ENCODE peak calls at places on chromosomes 16 and 17, in ten cellular contexts. N is MM.1S, A is SK-N-SH, R is A549, D is cardiac muscle cell, X is pancreas, L is IMR-90, T is prostate gland, J is testis, K is ascending aorta. P is an unnamed sample. For H3K4me1, the result is how much of the 10 kb centered on the place peaks cover.

GRCh38 chr16:76035689-76036088 is 241.5 kb upstream of the CNTNAP4 start:
- DNase-seq in N (no peak), A (no peak), R (peak), D (no peak), X (no peak), L (no peak), T (no peak), J (no peak), K (no peak), P (no peak)

GRCh38 chr16:57469917-57470470 is 7.5 kb downstream of the POLR2C start:
- DNase-seq in N (no peak), A (peak), R (peak), D (no peak), X (no peak), L (no peak), T (no peak), J (peak), K (peak), P (no peak)

GRCh38 chr16:88022076-88023042 is 71.1 kb downstream of the BANP start:
- DNase-seq in N (no peak), A (peak), R (no peak), D (no peak), X (no peak), L (no peak), T (no peak), J (no peak), K (no peak), P (no peak)

GRCh38 chr16:55248494-55248893 is 75.5 kb upstream of the IRX6 start:
- DNase-seq in N (no peak), A (no peak), R (no peak), D (no peak), X (no peak), L (no peak), T (no peak), J (no peak), K (no peak), P (no peak)

GRCh38 chr16:69616082-69616481 is 50.3 kb downstream of the NFAT5 start:
- DNase-seq in N (no peak), A (no peak), R (no peak), D (no peak), X (no peak), L (no peak), T (no peak), J (no peak), K (no peak), P (no peak)

GRCh38 chr17:55340171-55340570 is 75.4 kb downstream of the HLF start:
- DNase-seq in N (no peak), A (no peak), R (no peak), D (no peak), X (no peak), L (no peak), T (no peak), J (peak), K (no peak), P (no peak)

GRCh38 chr17:7323731-7324437 is 5.3 kb downstream of the NEURL4 start:
- DNase-seq in N (no peak), A (peak), R (peak), D (peak), X (no peak), L (peak), T (peak), J (peak), K (peak), P (peak)

GRCh38 chr17:40625311-40625710 is 22.3 kb downstream of the SMARCE1 start:
- DNase-seq in N (peak), A (no peak), R (no peak), D (no peak), X (no peak), L (no peak), T (no peak), J (no peak), K (no peak), P (no peak)

GRCh38 chr16:54944002-54944401 is 13.3 kb downstream of the IRX5 start:
- DNase-seq in N (no peak), A (no peak), R (no peak), D (no peak), X (no peak), L (no peak), T (no peak), J (no peak), K (no peak), P (no peak)

GRCh38 chr17:66200685-66201092 is 8.8 kb upstream of the CEP112 start:
- DNase-seq in N (peak), A (peak), R (peak), D (peak), X (peak), L (peak), T (peak), J (peak), K (no peak), P (no peak)

GRCh38 chr17:78523939-78524655 is 53.1 kb downstream of the DNAH17 start:
- DNase-seq in N (no peak), A (no peak), R (peak), D (no peak), X (no peak), L (no peak), T (no peak), J (no peak), K (no peak), P (peak)

GRCh38 chr17:75496005-75496404 is 19.3 kb downstream of the CASKIN2 start:
- DNase-seq in N (no peak), A (peak), R (no peak), D (no peak), X (no peak), L (no peak), T (no peak), J (no peak), K (no peak), P (no peak)

GRCh38 chr16:50667497-50668367 is 13.4 kb downstream of the SNX20 start:
- DNase-seq in N (no peak), A (no peak), R (no peak), D (no peak), X (no peak), L (no peak), T (no peak), J (no peak), K (no peak), P (no peak)

GRCh38 chr17:8702996-8703395 is 41.6 kb downstream of the CCDC42 start:
- DNase-seq in N (no peak), A (no peak), R (no peak), D (no peak), X (no peak), L (no peak), T (no peak), J (no peak), K (peak), P (no peak)

GRCh38 chr17:81910840-81911276 is 341 bp downstream of the PCYT2 start:
- DNase-seq in N (no peak), A (no peak), R (no peak), D (no peak), X (no peak), L (no peak), T (no peak), J (no peak), K (no peak), P (no peak)

GRCh38 chr17:73293480-73293911 is 18.3 kb downstream of the CDC42EP4 start:
- DNase-seq in N (no peak), A (peak), R (peak), D (peak), X (peak), L (peak), T (peak), J (peak), K (peak), P (no peak)

GRCh38 chr16:86186361-86186760 is 287.4 kb downstream of the IRF8 start:
- DNase-seq in N (no peak), A (no peak), R (no peak), D (no peak), X (no peak), L (no peak), T (no peak), J (no peak), K (no peak), P (no peak)

DNA sequence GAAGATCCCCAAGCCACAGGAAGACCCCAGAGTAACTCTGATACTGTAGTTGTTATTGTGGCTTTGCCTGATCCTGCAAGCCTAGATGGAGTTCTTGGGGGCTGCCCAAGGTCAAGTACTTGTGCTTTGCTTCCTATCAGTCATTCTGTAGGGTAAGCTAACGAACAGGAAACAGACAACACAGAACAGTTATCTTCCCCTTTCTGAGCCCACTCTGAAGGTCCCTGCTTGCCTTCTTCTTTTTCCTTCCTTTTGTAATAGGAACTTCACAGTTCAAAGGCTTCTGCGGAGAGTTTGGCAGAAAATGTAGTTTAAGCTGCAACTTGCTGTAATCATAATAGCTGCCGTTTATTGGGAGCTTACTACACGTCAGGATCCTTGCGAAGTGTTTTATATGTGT is 494.1 kb upstream of the ERCC4 start:
- DNase-seq in N (no peak), A (no peak), R (no peak), D (no peak), X (no peak), L (no peak), T (no peak), J (no peak), K (no peak), P (no peak)
- H3K4me1 ChIP-seq in N (under half), A (under half), R (under half), D (under half), X (under half), L (under half), T (under half), J (under half), K (under half), P (under half)

GRCh38 chr17:42761638-42762037 is 611 bp downstream of the RAMP2 start:
- DNase-seq in N (no peak), A (no peak), R (no peak), D (no peak), X (no peak), L (no peak), T (no peak), J (no peak), K (no peak), P (no peak)

GRCh38 chr17:42766124-42766523 is 5.1 kb downstream of the RAMP2 start:
- DNase-seq in N (no peak), A (no peak), R (no peak), D (no peak), X (no peak), L (no peak), T (no peak), J (no peak), K (no peak), P (no peak)

GRCh38 chr17:42759982-42760651 is 910 bp upstream of the RAMP2 start:
- DNase-seq in N (peak), A (no peak), R (no peak), D (no peak), X (no peak), L (no peak), T (no peak), J (no peak), K (no peak), P (no peak)

GRCh38 chr17:42760652-42761581 is at the start of gene RAMP2:
- DNase-seq in N (no peak), A (peak), R (no peak), D (peak), X (no peak), L (no peak), T (no peak), J (no peak), K (no peak), P (no peak)
- H3K27ac ChIP-seq in N (no peak), A (no peak), R (peak), D (no peak), X (peak), L (no peak), T (peak), J (peak), K (peak), P (peak)

GRCh38 chr16:14092579-14092978 is 21.5 kb downstream of the MRTFB start:
- DNase-seq in N (no peak), A (no peak), R (no peak), D (no peak), X (no peak), L (peak), T (no peak), J (no peak), K (no peak), P (no peak)
- H3K4me1 ChIP-seq in N (under half), A (under half), R (under half), D (under half), X (under half), L (under half), T (under half), J (under half), K (under half), P (under half)

GRCh38 chr16:1779234-1779701 is 3.1 kb downstream of the SPSB3 start:
- DNase-seq in N (no peak), A (no peak), R (no peak), D (no peak), X (no peak), L (no peak), T (no peak), J (no peak), K (no peak), P (no peak)
- H3K27ac ChIP-seq in N (no peak), A (no peak), R (no peak), D (no peak), X (no peak), L (no peak), T (no peak), J (no peak), K (no peak), P (no peak)

GRCh38 chr17:2595736-2596135 is 2.3 kb downstream of the PAFAH1B1 start:
- DNase-seq in N (no peak), A (no peak), R (no peak), D (peak), X (no peak), L (no peak), T (no peak), J (no peak), K (no peak), P (no peak)
- H3K4me1 ChIP-seq in N (under half), A (under half), R (under half), D (under half), X (under half), L (under half), T (under half), J (under half), K (under half), P (half or more)

GRCh38 chr17:37493249-37494027 is 3.7 kb downstream of the DUSP14 start:
- DNase-seq in N (no peak), A (no peak), R (no peak), D (peak), X (no peak), L (peak), T (no peak), J (no peak), K (no peak), P (no peak)

GRCh38 chr17:37490638-37491614 is 1.2 kb downstream of the DUSP14 start:
- DNase-seq in N (peak), A (no peak), R (peak), D (peak), X (no peak), L (peak), T (peak), J (peak), K (peak), P (peak)

GRCh38 chr17:37494401-37494831 is 4.7 kb downstream of the DUSP14 start:
- DNase-seq in N (no peak), A (no peak), R (no peak), D (peak), X (no peak), L (no peak), T (no peak), J (peak), K (no peak), P (no peak)

GRCh38 chr17:37492167-37492566 is 2.5 kb downstream of the DUSP14 start:
- DNase-seq in N (no peak), A (no peak), R (no peak), D (no peak), X (no peak), L (no peak), T (no peak), J (no peak), K (no peak), P (no peak)

GRCh38 chr17:37494971-37495370 is 5.3 kb downstream of the DUSP14 start:
- DNase-seq in N (no peak), A (no peak), R (no peak), D (no peak), X (no peak), L (no peak), T (no peak), J (no peak), K (no peak), P (no peak)
- H3K27ac ChIP-seq in N (no peak), A (no peak), R (no peak), D (no peak), X (no peak), L (peak), T (no peak), J (no peak), K (no peak), P (no peak)

GRCh38 chr17:46270032-46270431 is 24.9 kb upstream of the LRRC37A start:
- DNase-seq in N (no peak), A (no peak), R (no peak), D (no peak), X (peak), L (no peak), T (no peak), J (no peak), K (no peak), P (no peak)

GRCh38 chr17:46274238-46274637 is 20.7 kb upstream of the LRRC37A start:
- DNase-seq in N (no peak), A (no peak), R (no peak), D (no peak), X (no peak), L (no peak), T (no peak), J (no peak), K (no peak), P (no peak)

DNA sequence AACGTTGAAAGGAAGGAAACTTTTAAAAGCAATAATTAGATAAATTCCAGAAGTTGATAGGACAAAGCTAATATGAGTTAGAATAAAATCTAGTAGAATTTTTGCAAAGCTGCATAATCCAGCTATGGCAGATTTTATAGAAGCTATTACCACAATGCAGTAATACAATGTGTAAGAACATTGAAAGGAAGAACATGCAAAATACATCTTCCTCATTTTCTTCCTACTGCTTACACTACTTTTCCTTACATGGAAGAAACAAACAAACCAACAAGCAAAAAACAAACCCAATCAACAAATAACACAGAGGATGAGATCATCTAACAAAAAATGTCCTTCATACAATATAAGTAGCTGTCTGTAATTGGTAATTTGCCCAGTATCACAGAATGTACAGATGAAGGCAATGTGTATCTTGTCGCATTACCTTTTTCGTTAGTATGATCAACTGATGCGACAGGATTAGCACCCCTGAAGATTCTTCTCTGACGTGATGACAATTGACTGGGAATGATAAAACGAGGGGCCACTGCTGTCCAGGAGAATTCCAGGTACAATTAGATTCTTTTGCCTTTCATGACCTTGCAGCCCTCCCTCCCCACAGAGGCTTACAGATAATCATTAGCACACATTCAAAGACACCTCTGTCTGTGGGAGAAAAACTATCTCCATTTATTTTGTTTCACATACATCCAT is 21.2 kb upstream of the LRRC37A start:
- DNase-seq in N (no peak), A (no peak), R (no peak), D (no peak), X (no peak), L (no peak), T (no peak), J (no peak), K (no peak), P (no peak)
- H3K4me1 ChIP-seq in N (under half), A (under half), R (under half), D (under half), X (under half), L (under half), T (under half), J (under half), K (under half), P (under half)

GRCh38 chr17:17088511-17089205 is 46.4 kb downstream of the MPRIP start:
- DNase-seq in N (peak), A (no peak), R (no peak), D (no peak), X (no peak), L (no peak), T (no peak), J (no peak), K (no peak), P (no peak)

GRCh38 chr17:17086585-17086984 is 44.3 kb downstream of the MPRIP start:
- DNase-seq in N (no peak), A (no peak), R (no peak), D (no peak), X (no peak), L (no peak), T (no peak), J (no peak), K (no peak), P (no peak)

GRCh38 chr17:17089206-17089550 is 46.9 kb downstream of the MPRIP start:
- DNase-seq in N (no peak), A (no peak), R (no peak), D (no peak), X (no peak), L (no peak), T (no peak), J (no peak), K (no peak), P (no peak)

GRCh38 chr17:17087424-17088103 is 45.3 kb downstream of the MPRIP start:
- DNase-seq in N (no peak), A (no peak), R (no peak), D (no peak), X (no peak), L (no peak), T (no peak), J (no peak), K (no peak), P (peak)

GRCh38 chr17:17088104-17088485 is 45.8 kb downstream of the MPRIP start:
- DNase-seq in N (no peak), A (no peak), R (no peak), D (no peak), X (no peak), L (no peak), T (no peak), J (peak), K (no peak), P (peak)
- H3K27ac ChIP-seq in N (no peak), A (no peak), R (peak), D (no peak), X (no peak), L (no peak), T (no peak), J (peak), K (no peak), P (no peak)

P was measured in left lung.